ENCODE peak calls at places on chromosomes 5 and 9, in five cellular contexts. S is NCI-H1048, F is PC-9, O is H9, Q is AG09309. V is an unnamed sample.

GRCh38 chr5:10826971-10827370 is 65.9 kb upstream of the DAP start:
- DNase-seq in F (no peak), O (no peak), Q (no peak), S (no peak), V (no peak)

GRCh38 chr5:80516826-80517225 is 28.9 kb downstream of the FAM151B start:
- DNase-seq in F (peak; percentile 47), S (no peak), O (no peak), Q (peak; percentile 59), V (peak; percentile 10)

GRCh38 chr5:54453091-54453490 is 2.4 kb upstream of the HSPB3 start:
- DNase-seq in O (no peak), Q (no peak), S (no peak), F (no peak), V (no peak)

GRCh38 chr9:127180457-127181314 is 58.3 kb upstream of the ANGPTL2 start:
- DNase-seq in S (no peak), F (no peak), O (peak; percentile 15), Q (no peak), V (no peak)

GRCh38 chr5:74279244-74279643 is 361.3 kb downstream of the ENC1 start:
- DNase-seq in F (no peak), S (no peak), Q (no peak), O (no peak), V (no peak)

GRCh38 chr5:41408676-41409443 is 101.5 kb downstream of the PLCXD3 start:
- DNase-seq in Q (no peak), O (no peak), S (no peak), F (no peak), V (no peak)

GRCh38 chr9:77598510-77598909 is 49.6 kb downstream of the GNA14 start:
- DNase-seq in Q (no peak), F (no peak), O (no peak), S (no peak), V (peak; percentile 15)

GRCh38 chr9:98764351-98764750 is 32.0 kb downstream of the ANKS6 start:
- DNase-seq in F (no peak), Q (no peak), O (no peak), S (no peak), V (no peak)

GRCh38 chr5:32928761-32929160 is 217.6 kb downstream of the NPR3 start:
- DNase-seq in F (no peak), S (no peak), Q (no peak), O (no peak), V (no peak)

GRCh38 chr9:77277719-77278118 is 100.4 kb downstream of the VPS13A start:
- DNase-seq in S (no peak), O (no peak), Q (no peak), F (no peak), V (no peak)

GRCh38 chr5:59598547-59598874 is 295.0 kb downstream of the PDE4D start:
- DNase-seq in S (no peak), O (no peak), Q (no peak), F (peak; percentile 11), V (no peak)

GRCh38 chr5:101045689-101046088 is 142.6 kb upstream of the ST8SIA4 start:
- DNase-seq in Q (no peak), F (no peak), S (no peak), O (no peak), V (no peak)

GRCh38 chr9:14692918-14693861 is at the start of gene ZDHHC21:
- DNase-seq in F (peak; percentile 51), O (peak; percentile 63), Q (no peak), S (no peak), V (peak; percentile 7)

GRCh38 chr5:94618029-94618492 is 343 bp downstream of the KIAA0825 start:
- DNase-seq in Q (no peak), S (no peak), F (peak; percentile 49), O (peak; percentile 67), V (no peak)

GRCh38 chr9:127778280-127779135 is at the start of gene SH2D3C:
- DNase-seq in O (no peak), S (no peak), Q (no peak), F (no peak), V (no peak)

GRCh38 chr5:93571111-93571977 is 9.7 kb downstream of the NR2F1-AS1 start:
- DNase-seq in F (no peak), Q (no peak), O (peak; percentile 71), S (no peak), V (no peak)

GRCh38 chr9:69136781-69137180 is 37.3 kb upstream of the TJP2 start:
- DNase-seq in Q (no peak), F (no peak), O (peak; percentile 21), S (no peak), V (no peak)